ENCODE peak calls at places on chromosome 16, in five cellular contexts. M is heart left ventricle, I is adrenal gland, P is A549, N is esophagus muscularis mucosa. L is an unnamed sample.

GRCh38 chr16:16146380-16147315 is 76.6 kb downstream of the ABCC6 start:
- DNase-seq in P (no peak), I (no peak), N (no peak), M (peak), L (no peak)

GRCh38 chr16:2002406-2003230 is 7.0 kb downstream of the ZNF598 start:
- DNase-seq in M (no peak), P (no peak), I (no peak), N (no peak), L (no peak)

GRCh38 chr16:22300427-22301071 is 3.3 kb downstream of the POLR3E start:
- DNase-seq in N (no peak), P (peak), I (peak), M (peak), L (peak)

GRCh38 chr16:70670175-70670574 is 15.7 kb downstream of the MTSS2 start:
- DNase-seq in N (no peak), I (no peak), M (no peak), P (no peak), L (no peak)

GRCh38 chr16:1414532-1415265 is at the start of gene UNKL:
- DNase-seq in M (peak), I (peak), P (no peak), N (no peak), L (peak)

GRCh38 chr16:75433732-75434413 is 570 bp upstream of the CFDP1 start:
- DNase-seq in P (peak), N (peak), I (peak), M (peak), L (peak)

GRCh38 chr16:69706256-69706974 is 19.9 kb downstream of the NQO1 start:
- DNase-seq in P (no peak), M (no peak), I (no peak), N (no peak), L (no peak)

GRCh38 chr16:73071131-73071940 is 23.4 kb upstream of the ZFHX3 start:
- DNase-seq in P (no peak), M (peak), I (peak), N (no peak), L (peak)

GRCh38 chr16:51465026-51465425 is 314.0 kb upstream of the SALL1 start:
- DNase-seq in I (no peak), P (no peak), M (no peak), N (peak), L (no peak)

GRCh38 chr16:84648595-84649510 is 542 bp downstream of the KLHL36 start:
- DNase-seq in I (peak), N (no peak), P (peak), M (peak), L (peak)

GRCh38 chr16:84643677-84644076 is 4.6 kb upstream of the KLHL36 start:
- DNase-seq in P (no peak), N (no peak), M (no peak), I (no peak), L (no peak)

GRCh38 chr16:84650062-84650991 is 2.0 kb downstream of the KLHL36 start:
- DNase-seq in M (no peak), I (no peak), P (peak), N (no peak), L (no peak)

GRCh38 chr16:84649511-84649861 is 1.2 kb downstream of the KLHL36 start:
- DNase-seq in M (no peak), P (no peak), I (no peak), N (no peak), L (no peak)

DNA sequence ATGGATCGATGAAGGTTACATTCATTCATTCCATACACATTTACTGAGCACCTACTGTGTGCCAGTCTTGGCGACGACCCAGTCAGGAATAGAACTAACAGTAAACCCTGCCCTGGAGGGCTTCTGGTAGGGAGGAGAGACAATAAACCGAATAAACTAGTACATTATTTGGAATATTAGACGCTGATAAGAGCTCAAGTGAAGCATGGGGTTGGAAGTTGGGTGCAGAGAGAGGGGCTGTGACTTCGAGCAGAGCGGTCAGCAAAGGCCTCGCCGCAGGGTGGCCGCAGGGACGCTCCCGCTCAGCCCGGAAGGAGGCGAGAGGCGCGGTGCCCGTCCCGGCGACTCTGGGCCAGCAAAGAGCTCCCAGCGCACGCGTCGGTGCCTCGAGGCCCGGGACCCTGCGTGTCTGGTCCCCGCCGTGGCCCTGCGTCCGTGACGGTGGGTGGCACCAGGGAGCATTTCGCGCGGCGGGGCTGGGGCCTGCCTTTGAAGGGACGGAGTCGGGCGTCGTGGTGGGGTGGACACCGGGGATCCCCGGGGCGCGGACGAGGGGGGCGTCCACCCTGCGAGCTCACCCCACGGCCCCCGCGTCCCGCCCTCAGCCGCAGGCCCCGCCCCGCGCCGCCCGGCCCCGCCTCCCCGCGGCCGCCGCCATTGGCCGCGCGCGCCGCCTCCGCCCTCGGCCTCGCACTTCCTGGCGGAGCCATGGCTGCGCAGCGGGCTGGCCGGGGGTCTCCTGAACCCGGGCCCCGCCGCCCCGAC is at the start of gene KLHL36:
- DNase-seq in P (peak), M (peak), I (peak), N (no peak), L (peak)
- TF ChIP-seq POLR2A in P (no peak), M (peak), I (no peak), N (no peak), L (no peak)

DNA sequence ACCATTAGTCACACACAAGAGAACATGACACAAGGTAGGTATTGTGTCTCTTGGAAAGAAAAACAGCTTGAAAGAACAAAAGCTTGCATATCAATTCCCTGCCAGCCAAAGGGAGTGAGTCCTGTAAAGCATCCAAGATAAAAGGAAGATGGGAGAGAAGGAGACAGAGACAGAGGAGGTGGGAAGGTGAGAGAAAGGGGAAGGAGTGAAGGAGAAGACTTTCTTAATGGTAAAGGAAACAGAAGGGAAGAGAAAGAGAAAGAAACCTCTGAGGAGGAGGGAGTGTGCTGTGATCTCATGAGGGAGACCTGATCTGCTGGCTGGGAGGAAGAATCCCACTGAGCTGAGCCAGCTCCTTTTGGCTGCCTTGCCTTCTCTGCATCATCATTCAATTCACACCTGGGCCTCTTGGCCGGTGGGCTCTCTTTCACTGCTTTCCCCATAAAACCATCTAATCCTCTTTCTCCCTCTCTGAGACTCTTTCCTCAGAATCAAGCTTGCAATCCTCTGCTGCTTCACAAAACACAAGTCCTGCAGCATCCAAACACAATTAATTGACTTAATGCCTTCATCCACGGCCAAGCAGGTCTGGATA is 271.6 kb downstream of the ABCC12 start:
- DNase-seq in P (no peak), I (no peak), N (no peak), M (no peak), L (no peak)
- H3K4me3 ChIP-seq in P (no peak), I (no peak), N (no peak), M (no peak), L (no peak)

DNA sequence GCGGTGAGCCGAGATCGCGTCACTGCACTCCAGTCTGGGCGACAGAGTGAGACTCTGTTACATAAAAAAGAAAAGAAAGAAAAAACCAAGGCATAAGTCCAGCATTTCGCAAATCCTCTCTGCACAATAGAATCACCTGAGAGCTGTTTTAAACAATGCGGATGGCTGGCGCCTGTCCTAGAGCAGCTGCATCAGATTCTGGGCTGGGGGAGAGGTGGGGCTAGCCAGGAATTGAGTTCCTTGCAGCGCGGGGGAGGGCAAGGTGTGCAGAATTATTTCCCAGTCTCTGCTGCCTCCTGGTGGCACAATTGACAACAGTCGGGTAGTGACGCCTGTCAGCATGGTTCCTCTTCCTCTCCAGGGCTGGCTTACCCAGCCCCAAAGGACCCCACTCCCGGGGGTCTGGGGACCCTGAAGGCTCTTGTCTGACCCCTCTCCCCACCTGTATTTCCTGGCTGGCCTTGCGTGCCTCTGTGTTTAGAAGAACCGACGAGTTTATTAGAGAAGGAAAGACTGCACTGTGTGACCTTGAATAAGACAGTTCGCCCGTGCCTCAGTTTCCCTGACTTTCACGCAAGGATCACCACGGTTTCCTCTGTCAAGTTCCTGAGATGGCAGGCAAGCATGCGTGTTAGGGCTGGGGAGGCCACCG is 41.1 kb upstream of the PLCG2 start:
- DNase-seq in M (peak), N (peak), P (peak), I (peak), L (peak)
- TF ChIP-seq POLR2A in M (no peak), N (no peak), P (no peak), I (no peak), L (no peak)

DNA sequence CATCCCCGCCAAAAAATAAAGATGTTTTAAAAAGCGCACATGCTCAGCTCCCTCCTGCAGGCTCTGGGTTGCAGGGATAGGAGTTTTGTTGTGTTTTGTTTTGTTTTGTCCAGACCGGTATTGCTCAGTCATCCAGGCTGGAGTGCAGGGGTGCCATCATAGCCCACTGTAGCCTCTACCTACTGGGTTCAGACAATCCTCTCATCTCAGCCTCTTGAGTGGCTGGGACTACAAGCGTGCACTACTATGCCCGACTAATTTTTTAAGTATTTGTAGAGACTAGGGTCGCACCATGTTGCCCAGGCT is 661 bp downstream of the WWOX start:
- DNase-seq in P (no peak), M (no peak), N (no peak), I (no peak), L (no peak)
- H3K4me3 ChIP-seq in P (peak), M (peak), N (peak), I (peak), L (peak)